ENCODE peak calls at places on chromosomes 3 and 15, in eight cellular contexts. E, V, P, A, N, T, Q and G are unnamed samples.

GRCh38 chr3:33439421-33440327 is 531 bp downstream of the UBP1 start:
- DNase-seq in A (peak), E (peak), T (peak), P (peak), N (peak), V (peak), Q (peak), G (peak)

GRCh38 chr15:78340243-78341056 is at the start of gene CRABP1:
- DNase-seq in N (no peak), T (no peak), E (no peak), V (no peak), P (no peak), Q (no peak), A (no peak), G (no peak)

GRCh38 chr15:39936187-39936586 is 2.3 kb downstream of the EIF2AK4 start:
- DNase-seq in Q (peak), E (no peak), P (no peak), T (no peak), V (no peak), A (peak), N (peak), G (peak)

GRCh38 chr15:87145686-87146085 is 1066.0 kb downstream of the AGBL1 start:
- DNase-seq in V (no peak), E (no peak), Q (peak), P (no peak), A (no peak), N (no peak), T (no peak), G (no peak)

GRCh38 chr15:47756872-47757271 is 39.6 kb downstream of the SEMA6D start:
- DNase-seq in A (peak), E (no peak), Q (peak), V (no peak), T (no peak), N (peak), P (peak), G (peak)

GRCh38 chr15:84893607-84894006 is 9.1 kb downstream of the SLC28A1 start:
- DNase-seq in T (no peak), N (no peak), Q (no peak), P (no peak), V (no peak), A (no peak), E (no peak), G (no peak)

GRCh38 chr3:16462679-16463078 is 50.8 kb downstream of the RFTN1 start:
- DNase-seq in E (no peak), P (no peak), N (no peak), Q (no peak), V (no peak), A (no peak), T (no peak), G (no peak)

GRCh38 chr15:99736702-99737101 is 3.5 kb upstream of the LYSMD4 start:
- DNase-seq in N (no peak), E (no peak), A (no peak), V (no peak), P (no peak), Q (no peak), T (no peak), G (no peak)

GRCh38 chr3:32961189-32961715 is 9.8 kb downstream of the CCR4 start:
- DNase-seq in Q (no peak), N (no peak), E (no peak), A (no peak), V (no peak), P (no peak), T (no peak), G (no peak)

GRCh38 chr3:168647582-168647981 is 551.9 kb upstream of the GOLIM4 start:
- DNase-seq in Q (no peak), T (no peak), A (peak), E (no peak), P (no peak), N (peak), V (no peak), G (no peak)

GRCh38 chr3:10551139-10551538 is 45.8 kb upstream of the ATP2B2 start:
- DNase-seq in N (no peak), A (no peak), V (no peak), E (no peak), Q (no peak), P (no peak), T (no peak), G (no peak)

GRCh38 chr15:52464478-52464877 is 64.2 kb downstream of the MYO5A start:
- DNase-seq in N (no peak), V (no peak), E (no peak), T (no peak), A (no peak), P (peak), Q (no peak), G (no peak)

GRCh38 chr3:122392868-122393844 is 9.2 kb downstream of the FAM162A start:
- DNase-seq in V (no peak), Q (peak), N (peak), A (peak), P (peak), E (no peak), T (peak), G (peak)

GRCh38 chr15:70791248-70791647 is 27.9 kb upstream of the UACA start:
- DNase-seq in Q (no peak), N (no peak), V (no peak), T (no peak), E (no peak), P (no peak), A (no peak), G (no peak)

GRCh38 chr15:49044002-49044401 is 2.2 kb downstream of the SECISBP2L start:
- DNase-seq in E (no peak), Q (no peak), N (no peak), P (no peak), A (no peak), V (no peak), T (no peak), G (no peak)

GRCh38 chr3:158205994-158206393 is 96.1 kb downstream of the RSRC1 start:
- DNase-seq in E (no peak), P (no peak), A (no peak), Q (no peak), T (no peak), V (no peak), N (no peak), G (no peak)

GRCh38 chr15:58527573-58528196 is 95.9 kb downstream of the LIPC start:
- DNase-seq in P (no peak), Q (no peak), N (no peak), T (no peak), V (no peak), E (no peak), A (no peak), G (no peak)

GRCh38 chr3:114212646-114213045 is 24.7 kb downstream of the ZNF80 start:
- DNase-seq in N (no peak), E (no peak), Q (peak), P (no peak), A (no peak), V (no peak), T (no peak), G (no peak)

DNA sequence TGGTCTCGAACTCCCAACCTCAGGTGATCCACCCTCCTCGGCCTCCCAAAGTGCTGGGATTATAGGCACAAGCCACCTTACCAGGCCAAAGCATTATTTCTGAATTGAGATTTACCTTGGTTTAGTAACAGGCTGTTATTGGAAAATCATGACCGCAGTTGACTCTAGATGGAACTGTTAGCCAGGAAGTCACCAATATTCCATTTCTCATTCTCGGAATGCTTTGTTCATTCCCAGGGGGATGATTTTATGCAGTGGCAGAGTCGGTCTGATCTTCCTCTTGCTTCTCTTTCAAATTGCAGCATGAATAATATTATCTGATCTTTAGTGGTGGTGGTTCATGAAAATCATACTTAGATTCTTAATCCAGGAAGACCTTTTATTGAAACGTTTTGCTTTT is 195.5 kb upstream of the MBNL1 start:
- DNase-seq in T (no peak), P (peak), V (no peak), Q (peak), E (no peak), A (peak), N (peak), G (peak)
- TF ChIP-seq CTCF in T (no peak), P (peak), V (no peak), Q (peak), E (no peak), A (peak), N (no peak), G (no peak)

DNA sequence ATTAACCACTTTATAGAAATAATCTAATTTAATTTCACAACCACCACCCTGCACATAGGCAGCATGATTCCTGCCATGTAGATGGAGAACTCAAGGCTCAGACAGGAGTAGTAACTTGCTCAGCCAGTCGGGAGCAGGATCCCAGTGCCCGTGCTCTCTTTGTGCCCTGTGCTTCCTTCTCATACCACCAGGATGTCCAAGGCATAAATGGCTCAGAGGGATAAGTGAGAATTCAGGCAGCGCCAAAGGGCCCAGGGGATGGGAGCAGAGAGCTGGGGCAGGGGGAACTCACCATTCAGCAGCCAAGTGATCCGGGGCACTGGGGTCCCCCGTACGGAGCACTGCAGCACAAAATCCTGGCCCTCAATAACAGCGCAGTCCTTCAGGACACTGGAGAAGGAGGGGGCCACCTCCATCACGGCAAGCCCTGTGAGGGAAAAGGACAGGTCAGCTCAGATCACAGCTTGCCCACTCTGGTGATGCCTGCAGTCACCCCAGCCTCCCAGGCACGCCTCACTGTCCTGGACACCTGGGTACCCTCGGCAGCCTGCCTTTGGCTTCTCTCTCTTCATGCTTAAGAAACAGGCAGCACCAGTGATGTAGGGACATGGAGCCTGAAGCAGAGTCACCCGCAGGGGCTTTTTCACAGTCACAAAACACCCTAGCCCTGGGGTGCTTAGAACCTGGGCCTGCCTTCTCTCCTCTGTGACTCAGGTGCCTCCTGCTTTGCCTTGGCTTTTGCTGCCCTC is 141.0 kb upstream of the HACD2 start:
- DNase-seq in T (no peak), N (no peak), E (no peak), P (no peak), A (no peak), V (no peak), Q (no peak), G (no peak)
- TF ChIP-seq CTCF in T (no peak), N (no peak), E (peak), P (peak), A (peak), V (peak), Q (peak), G (peak)

DNA sequence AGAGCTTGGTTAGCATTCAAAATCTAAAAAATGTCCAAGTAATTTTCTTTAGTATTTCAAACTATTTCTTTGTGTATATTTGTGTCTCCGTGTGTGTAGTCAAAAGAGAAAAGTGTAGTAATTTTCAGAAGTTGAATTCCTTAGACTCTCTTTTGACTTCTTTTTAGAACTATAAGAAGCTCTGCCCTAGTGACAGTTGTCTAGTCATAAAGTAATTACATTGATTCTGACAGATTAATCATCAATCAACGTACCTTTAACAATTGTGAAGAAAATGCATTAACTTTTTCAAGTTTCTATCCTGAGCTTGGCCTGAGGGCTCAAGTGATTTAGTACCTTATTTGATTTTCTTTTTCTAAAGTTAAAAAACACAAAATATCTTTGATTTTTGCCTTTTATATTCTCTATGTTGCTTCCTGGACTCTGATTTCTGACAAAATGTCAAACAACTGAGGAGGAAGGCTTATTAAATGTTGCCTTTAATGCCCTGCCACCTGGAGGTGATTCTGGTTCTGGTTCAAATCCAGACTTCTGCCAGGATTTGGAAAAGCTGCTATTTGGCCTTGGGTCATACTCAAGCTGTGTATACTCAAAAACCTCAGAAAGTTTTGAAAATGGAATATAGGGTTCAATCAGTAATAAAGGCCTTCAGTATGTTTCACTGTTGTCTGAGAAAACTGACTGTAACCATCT is 653.6 kb downstream of the NSUN3 start:
- DNase-seq in T (no peak), Q (peak), N (no peak), P (no peak), E (no peak), V (no peak), A (no peak), G (peak)
- TF ChIP-seq CTCF in T (no peak), Q (no peak), N (no peak), P (no peak), E (peak), V (no peak), A (no peak), G (peak)

DNA sequence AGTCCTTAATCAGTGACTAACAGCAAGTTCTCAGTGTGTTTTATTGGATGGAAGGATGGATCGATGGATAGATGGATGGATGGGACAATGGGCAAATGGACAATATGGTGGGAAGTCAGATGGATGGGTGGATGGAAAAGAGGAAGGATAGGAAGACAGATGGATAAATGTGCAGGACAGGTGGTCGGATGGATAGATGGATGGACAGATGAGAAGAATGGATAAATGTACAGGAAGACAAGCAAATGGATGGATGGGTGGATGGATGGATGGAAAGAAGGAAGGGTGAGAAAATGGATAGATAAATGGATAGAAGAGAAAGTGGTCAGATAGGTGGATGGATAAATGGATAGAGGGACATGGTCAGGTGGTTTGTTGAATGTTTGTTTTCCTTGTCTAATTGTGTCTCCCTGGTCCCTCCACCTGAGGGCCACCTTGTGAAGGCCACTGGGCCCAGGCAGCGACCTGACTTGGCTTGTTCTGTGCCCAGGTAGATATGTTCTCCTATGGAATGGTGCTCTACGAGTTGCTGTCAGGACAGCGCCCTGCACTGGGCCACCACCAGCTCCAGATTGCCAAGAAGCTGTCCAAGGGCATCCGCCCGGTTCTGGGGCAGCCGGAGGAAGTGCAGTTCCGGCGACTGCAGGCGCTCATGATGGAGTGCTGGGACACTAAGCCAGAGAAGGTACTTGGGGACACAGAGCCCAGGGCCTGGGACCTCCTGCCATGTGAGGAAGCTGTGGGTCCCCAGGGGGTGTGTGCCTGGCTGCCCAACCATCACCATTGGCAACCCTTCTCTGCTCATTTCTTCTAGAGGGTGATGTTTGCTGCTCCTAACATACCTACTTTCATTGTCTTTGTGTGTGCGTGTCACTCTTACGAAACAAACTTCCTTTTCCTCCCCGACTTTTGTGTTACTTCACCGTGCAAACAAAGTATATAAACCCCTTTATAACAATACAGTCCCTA is 137.5 kb downstream of the LRRK1 start:
- DNase-seq in T (no peak), Q (peak), E (no peak), A (no peak), P (no peak), V (no peak), N (no peak), G (no peak)
- TF ChIP-seq CTCF in T (no peak), Q (no peak), E (no peak), A (no peak), P (no peak), V (no peak), N (no peak), G (no peak)

GRCh38 chr3:126113733-126114132 is 29.8 kb upstream of the SLC41A3 start:
- DNase-seq in P (no peak), E (no peak), A (no peak), Q (no peak), V (peak), T (no peak), N (no peak), G (no peak)
- TF ChIP-seq CTCF in P (peak), E (peak), A (peak), Q (peak), V (peak), T (peak), N (peak), G (peak)

DNA sequence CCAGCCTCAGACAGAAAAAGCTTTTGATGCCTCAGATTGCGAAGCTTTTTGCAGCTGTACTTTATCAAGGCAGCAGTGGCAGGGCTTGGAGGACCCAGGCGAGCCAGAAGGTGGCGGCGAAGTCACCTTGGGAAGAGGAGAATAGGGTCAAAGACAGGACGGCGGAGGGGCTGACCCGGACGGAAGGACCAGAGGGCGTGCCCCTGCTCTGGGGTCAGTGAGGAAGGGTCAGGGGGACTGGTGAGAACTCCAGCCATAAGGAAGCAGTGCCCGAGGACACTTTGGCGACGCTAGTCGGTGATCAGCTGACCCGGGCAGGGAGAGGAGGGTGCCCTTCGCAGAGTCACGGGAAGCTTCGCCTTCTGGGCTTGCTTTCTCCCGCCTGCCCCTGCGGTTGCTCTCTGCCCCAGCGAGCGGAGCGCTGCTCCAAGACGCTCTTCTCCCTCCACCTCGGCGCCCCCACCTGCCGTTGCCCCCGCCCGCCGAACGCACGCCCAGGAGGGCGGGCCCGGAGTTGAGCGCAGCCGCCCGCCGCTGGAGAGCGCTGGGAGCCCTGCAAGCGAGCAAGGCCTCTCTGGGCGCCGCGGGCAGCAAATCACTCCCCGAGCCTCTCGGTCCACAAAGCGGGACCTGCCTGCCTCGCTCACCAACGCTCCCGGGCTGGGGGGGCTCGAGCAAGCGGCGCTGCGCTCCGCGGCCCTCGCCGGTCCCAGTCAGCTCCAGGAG is 1.4 kb downstream of the CADPS start:
- DNase-seq in Q (no peak), E (peak), V (peak), A (no peak), P (peak), T (no peak), N (peak), G (no peak)
- TF ChIP-seq CTCF in Q (no peak), E (peak), V (no peak), A (no peak), P (peak), T (no peak), N (no peak), G (peak)